ENCODE peak calls at places on chromosomes 1 and 21, in five cellular contexts. E is activated CD4-positive, alpha-beta T cell treated with anti-CD3 and anti-CD28 coated beads, Interleukin-2, amount 50 U/mL, for 24 hours; V is CD8-positive, alpha-beta T cell; G is KG1; J is kidney tubule cell. T is an unnamed sample.

GRCh38 chr1:74223453-74223852 is 11.7 kb upstream of the TNNI3K start:
- DNase-seq in J (no peak), E (no peak), G (no peak), V (no peak), T (no peak)

GRCh38 chr1:33392639-33393038 is 38.3 kb downstream of the PHC2 start:
- DNase-seq in G (no peak), J (no peak), E (no peak), V (no peak), T (no peak)

GRCh38 chr1:84888753-84889152 is 4.3 kb downstream of the LPAR3 start:
- DNase-seq in J (peak; percentile 43), G (no peak), V (no peak), E (no peak), T (no peak)

GRCh38 chr1:16183157-16183556 is 27.3 kb upstream of the EPHA2 start:
- DNase-seq in J (peak; percentile 60), V (no peak), E (no peak), G (no peak), T (peak; percentile 54)

GRCh38 chr1:33445108-33445507 is 14.2 kb upstream of the PHC2 start:
- DNase-seq in V (no peak), E (no peak), J (no peak), G (no peak), T (no peak)

GRCh38 chr1:158506369-158506987 is 34.5 kb downstream of the OR10R2 start:
- DNase-seq in J (peak; percentile 34), G (peak; percentile 13), V (peak; percentile 7), E (peak; percentile 10), T (peak; percentile 42)

GRCh38 chr1:165068716-165069115 is 287.8 kb downstream of the LMX1A start:
- DNase-seq in J (no peak), V (no peak), E (no peak), G (no peak), T (peak; percentile 7)

GRCh38 chr1:210418863-210419641 is 90.3 kb downstream of the HHAT start:
- DNase-seq in J (peak; percentile 52), E (no peak), V (no peak), G (no peak), T (no peak)

GRCh38 chr1:201265771-201266170 is 17.5 kb upstream of the PKP1 start:
- DNase-seq in V (no peak), J (no peak), G (no peak), E (no peak), T (no peak)

GRCh38 chr1:175287849-175288248 is 95.3 kb upstream of the KIAA0040 start:
- DNase-seq in E (no peak), V (no peak), J (no peak), G (no peak), T (no peak)

GRCh38 chr1:225554216-225554812 is 98.6 kb downstream of the ENAH start:
- DNase-seq in J (peak; percentile 32), V (no peak), G (no peak), E (no peak), T (peak; percentile 8)

GRCh38 chr1:205824180-205824579 is 11.2 kb upstream of the SLC41A1 start:
- DNase-seq in V (no peak), J (no peak), G (no peak), E (no peak), T (no peak)

GRCh38 chr1:44072204-44072603 is 40.9 kb upstream of the SLC6A9 start:
- DNase-seq in V (no peak), J (peak; percentile 78), E (no peak), G (no peak), T (peak; percentile 91)

GRCh38 chr21:14493731-14494130 is 52.4 kb downstream of the SAMSN1 start:
- DNase-seq in J (no peak), V (no peak), G (no peak), E (no peak), T (no peak)